ENCODE peak calls at places on chromosomes 4 and X, in five cellular contexts. N is GM12878, S is K562, P is SK-N-SH, C is HepG2. M is an unnamed sample.

GRCh38 chr4:174284181-174284886 is 623 bp downstream of the CEP44 start:
- DNase-seq in N (no peak), S (peak), P (peak), C (peak), M (peak)

GRCh38 chrX:52346462-52347165 is 22.2 kb upstream of the XAGE2 start:
- DNase-seq in N (no peak), S (no peak), P (no peak), C (no peak), M (no peak)

GRCh38 chr4:122293374-122294365 is 85.1 kb upstream of the ADAD1 start:
- DNase-seq in N (no peak), S (no peak), P (no peak), C (no peak), M (no peak)

GRCh38 chrX:41923925-41924693 is 755 bp upstream of the CASK start:
- DNase-seq in N (no peak), S (peak), P (peak), C (no peak), M (peak)

GRCh38 chr4:9832640-9833039 is 51.2 kb downstream of the DRD5 start:
- DNase-seq in N (no peak), S (no peak), P (no peak), C (no peak), M (no peak)

GRCh38 chrX:115949900-115950822 is 220.4 kb upstream of the AGTR2 start:
- DNase-seq in N (no peak), S (no peak), P (peak), C (peak), M (no peak)

GRCh38 chr4:80340036-80340435 is 4.5 kb downstream of the CFAP299 start:
- DNase-seq in N (no peak), S (no peak), P (no peak), C (no peak), M (no peak)

GRCh38 chr4:2285665-2286381 is 23.9 kb upstream of the MXD4 start:
- DNase-seq in N (no peak), S (no peak), P (no peak), C (no peak), M (no peak)

GRCh38 chrX:122945328-122945727 is 238.8 kb upstream of the GRIA3 start:
- DNase-seq in N (no peak), S (no peak), P (no peak), C (no peak), M (no peak)

GRCh38 chrX:132488819-132489255 is at the start of gene MBNL3:
- DNase-seq in N (no peak), S (no peak), P (peak), C (peak), M (no peak)

GRCh38 chrX:118570209-118570608 is 74.6 kb downstream of the DOCK11 start:
- DNase-seq in N (no peak), S (no peak), P (no peak), C (no peak), M (no peak)

GRCh38 chr4:76251448-76252270 is at the start of gene FAM47E:
- DNase-seq in N (no peak), S (peak), P (peak), C (peak), M (peak)

GRCh38 chr4:122758033-122758432 is 25.5 kb downstream of the BBS12 start:
- DNase-seq in N (no peak), S (no peak), P (peak), C (no peak), M (peak)

GRCh38 chr4:121011780-121012340 is 60.5 kb downstream of the NDNF start:
- DNase-seq in N (no peak), S (no peak), P (no peak), C (no peak), M (no peak)

GRCh38 chr4:173990126-173990878 is 293.2 kb downstream of the FBXO8 start:
- DNase-seq in N (no peak), S (peak), P (no peak), C (peak), M (peak)

GRCh38 chrX:120653000-120653399 is 23.1 kb upstream of the C1GALT1C1 start:
- DNase-seq in N (no peak), S (no peak), P (no peak), C (no peak), M (no peak)

GRCh38 chrX:40581333-40581910 is 652 bp downstream of the ATP6AP2 start:
- DNase-seq in N (no peak), S (no peak), P (no peak), C (no peak), M (peak)

GRCh38 chr4:159051245-159052071 is 51.4 kb upstream of the RAPGEF2 start:
- DNase-seq in N (peak), S (no peak), P (no peak), C (no peak), M (no peak)

GRCh38 chrX:153869473-153870287 is 16.3 kb downstream of the L1CAM start:
- DNase-seq in N (no peak), S (no peak), P (no peak), C (no peak), M (no peak)

GRCh38 chr4:123398151-123398802 is 1.7 kb downstream of the SPRY1 start:
- DNase-seq in N (no peak), S (peak), P (peak), C (no peak), M (peak)

GRCh38 chrX:153687121-153688039 is at the start of gene SLC6A8:
- DNase-seq in N (no peak), S (peak), P (peak), C (peak), M (peak)

GRCh38 chr4:135508006-135508714 is 1306.6 kb upstream of the PABPC4L start:
- DNase-seq in N (no peak), S (no peak), P (no peak), C (no peak), M (peak)

GRCh38 chrX:68061206-68061535 is 372.1 kb downstream of the OPHN1 start:
- DNase-seq in N (no peak), S (no peak), P (no peak), C (no peak), M (no peak)

GRCh38 chrX:107684956-107685385 is 56.7 kb downstream of the PRPS1 start:
- DNase-seq in N (no peak), S (peak), P (no peak), C (no peak), M (peak)

GRCh38 chrX:25873196-25873595 is 264.9 kb upstream of the MAGEB18 start:
- DNase-seq in N (no peak), S (no peak), P (no peak), C (no peak), M (no peak)

GRCh38 chrX:8748855-8749254 is 16.9 kb upstream of the ANOS1 start:
- DNase-seq in N (no peak), S (peak), P (peak), C (no peak), M (peak)

GRCh38 chr4:41594439-41594838 is 56.5 kb downstream of the LIMCH1 start:
- DNase-seq in N (no peak), S (no peak), P (no peak), C (no peak), M (no peak)

GRCh38 chr4:145828802-145829485 is 109.7 kb downstream of the ZNF827 start:
- DNase-seq in N (no peak), S (no peak), P (no peak), C (no peak), M (no peak)

GRCh38 chr4:48602222-48602621 is 112.2 kb downstream of the ZAR1 start:
- DNase-seq in N (no peak), S (no peak), P (no peak), C (no peak), M (no peak)

GRCh38 chr4:85658766-85659439 is 184.0 kb downstream of the ARHGAP24 start:
- DNase-seq in N (no peak), S (no peak), P (no peak), C (no peak), M (no peak)
- H3K4me2 ChIP-seq in N (no peak), S (no peak), P (no peak), C (no peak), M (no peak)

DNA sequence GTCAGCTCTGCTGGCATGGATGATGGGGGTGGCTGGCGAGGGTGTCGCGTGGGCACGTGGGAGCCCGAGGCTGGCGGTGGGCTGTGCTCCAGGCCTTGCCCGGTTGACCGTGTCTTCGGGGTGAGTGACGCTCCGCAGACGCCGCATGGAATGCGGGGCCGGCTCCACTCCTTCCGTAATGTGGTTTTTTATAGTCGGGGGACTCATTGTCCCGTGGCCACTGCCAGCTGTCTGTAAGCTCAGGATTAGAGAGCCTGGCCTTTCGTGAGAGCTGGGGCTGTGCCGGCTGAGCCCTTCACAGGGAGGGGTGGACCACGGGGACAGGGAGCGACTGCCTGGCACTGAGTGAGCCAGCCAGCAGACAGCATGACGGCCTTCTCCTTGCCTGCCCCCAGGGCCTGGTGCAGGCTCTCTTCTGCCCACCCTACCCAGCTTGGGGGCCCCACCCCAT is 20.4 kb downstream of the DOK7 start:
- DNase-seq in N (no peak), S (no peak), P (no peak), C (no peak), M (no peak)
- TF ChIP-seq REST in N (no peak), S (no peak), P (no peak), C (no peak), M (no peak)

GRCh38 chr4:1039493-1040343 is 28.3 kb downstream of the FGFRL1 start:
- DNase-seq in N (no peak), S (peak), P (no peak), C (no peak), M (no peak)
- TF ChIP-seq SMC3 in N (no peak), S (no peak), P (no peak), C (no peak), M (no peak)

GRCh38 chr4:22986881-22987280 is 294.1 kb downstream of the GBA3 start:
- DNase-seq in N (no peak), S (no peak), P (no peak), C (no peak), M (no peak)
- H3K4me2 ChIP-seq in N (no peak), S (no peak), P (no peak), C (no peak), M (peak)

GRCh38 chrX:103330601-103331397 is 760 bp downstream of the TCEAL7 start:
- DNase-seq in N (no peak), S (no peak), P (peak), C (no peak), M (no peak)

GRCh38 chrX:103329991-103330390 is at the start of gene TCEAL7:
- DNase-seq in N (no peak), S (no peak), P (peak), C (no peak), M (no peak)
- TF ChIP-seq REST in N (no peak), S (no peak), P (no peak), C (no peak), M (no peak)

DNA sequence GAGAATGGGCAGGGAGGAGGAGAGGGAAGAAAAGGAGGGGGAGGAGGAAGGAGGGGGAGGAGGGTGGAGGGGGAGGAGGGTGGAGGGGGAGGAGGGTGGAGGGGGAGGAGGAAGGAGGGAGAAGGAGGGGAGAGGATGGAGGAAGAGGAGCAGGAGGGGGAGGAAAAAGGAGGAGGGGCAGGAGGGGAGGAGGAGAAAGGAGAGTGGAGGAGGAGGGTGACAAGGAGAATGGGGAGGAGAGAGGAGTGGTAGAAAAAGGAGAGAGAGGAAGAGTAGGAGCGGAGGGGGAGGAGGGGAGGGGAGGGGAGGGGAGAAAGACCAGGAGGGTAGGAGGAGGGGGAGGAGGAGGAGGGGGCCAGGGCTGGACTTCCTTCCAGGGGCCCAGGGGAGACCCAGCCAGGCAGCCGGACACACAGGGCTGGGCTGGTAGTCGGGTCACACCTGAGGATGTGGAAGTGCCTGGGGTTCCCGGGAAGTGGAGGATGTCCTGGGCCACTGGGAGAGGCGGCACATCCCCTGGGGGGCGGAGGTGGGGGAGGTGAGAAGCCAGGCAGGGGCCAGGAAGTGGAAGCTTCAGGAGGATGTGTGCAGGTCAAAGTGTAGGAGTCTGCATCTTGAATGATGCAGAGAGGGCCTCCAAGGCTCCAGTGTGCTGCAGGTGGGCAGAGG is 18.7 kb downstream of the IL3RA start:
- DNase-seq in N (no peak), S (no peak), P (no peak), C (no peak), M (no peak)
- TF ChIP-seq SMC3 in N (no peak), S (no peak), P (no peak), C (no peak), M (no peak)

DNA sequence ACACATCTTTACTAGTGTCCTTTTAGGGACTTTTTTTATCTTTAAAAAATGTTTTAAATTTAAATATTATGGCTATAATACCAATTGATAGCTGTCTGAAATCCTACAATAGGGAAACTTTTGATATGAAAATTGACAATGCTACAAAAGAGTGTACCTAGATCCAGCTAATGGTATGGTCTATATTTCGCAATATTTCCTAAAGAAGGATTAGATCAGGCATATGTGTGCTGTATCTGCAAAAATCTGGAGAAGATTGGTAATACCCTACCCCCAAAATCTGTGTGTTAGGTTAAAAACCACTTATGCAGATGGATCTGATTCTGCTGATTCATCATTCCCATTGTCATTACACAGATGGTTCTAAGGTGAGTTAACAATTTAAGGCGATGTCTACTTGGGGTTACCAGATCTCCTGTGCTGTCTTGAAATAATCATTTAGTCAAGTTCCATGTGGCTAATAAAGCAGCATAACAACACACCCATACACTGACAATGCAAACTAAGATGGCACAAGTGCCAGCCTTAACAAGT is 137.1 kb downstream of the GASK1B start:
- DNase-seq in N (no peak), S (no peak), P (no peak), C (no peak), M (no peak)
- H3K4me2 ChIP-seq in N (no peak), S (no peak), P (no peak), C (no peak), M (no peak)

GRCh38 chrX:629230-630006 is 1.2 kb upstream of the SHOX start:
- DNase-seq in N (no peak), S (no peak), P (no peak), C (no peak), M (no peak)

GRCh38 chrX:627995-628394 is 2.6 kb upstream of the SHOX start:
- DNase-seq in N (no peak), S (no peak), P (no peak), C (no peak), M (no peak)

GRCh38 chrX:625137-625691 is 5.4 kb upstream of the SHOX start:
- DNase-seq in N (no peak), S (no peak), P (no peak), C (no peak), M (no peak)

GRCh38 chrX:626745-627509 is 3.7 kb upstream of the SHOX start:
- DNase-seq in N (no peak), S (no peak), P (no peak), C (no peak), M (peak)

DNA sequence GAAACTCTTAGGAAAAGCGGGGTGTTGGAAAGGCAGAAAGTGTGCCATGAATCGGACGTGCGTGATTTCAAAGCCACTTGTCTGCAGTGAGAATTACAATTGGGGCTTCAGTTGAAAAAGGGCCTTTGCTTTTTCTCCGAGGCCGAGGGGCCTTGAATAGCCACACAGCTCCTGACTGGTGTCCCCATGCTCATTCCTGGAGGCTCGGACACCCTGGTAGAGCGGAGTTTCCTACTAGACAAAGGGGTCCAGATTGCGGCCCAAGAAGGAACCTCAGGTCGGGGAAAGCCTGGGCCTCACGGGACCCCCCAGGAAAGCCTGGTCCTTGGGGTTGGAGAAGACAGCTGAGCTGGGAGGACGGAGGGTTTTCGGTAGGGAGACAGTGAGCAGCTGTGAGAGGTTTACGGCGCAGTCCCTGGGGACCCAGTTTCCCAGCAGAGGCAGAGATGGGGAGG is 3.1 kb upstream of the SHOX start:
- DNase-seq in N (no peak), S (no peak), P (no peak), C (no peak), M (no peak)
- TF ChIP-seq REST in N (no peak), S (no peak), P (no peak), C (no peak), M (no peak)